ENCODE peak calls at places on chromosomes 2 and 18, in eight cellular contexts. L is Daoy; F is WTC11; Z is body of pancreas; D is lung microvascular endothelial cell; Q is stimulated activated CD4-positive, alpha-beta T cell treated with anti-CD3 and anti-CD28 coated beads, Interleukin-4, amount 100 ng/mL, for 48 hours; W is NCI-H2081; H is COR-L47. I is an unnamed sample.

GRCh38 chr2:88738271-88738670 is 46.8 kb downstream of the RPIA start:
- DNase-seq in L (peak; percentile 20), F (no peak), Z (no peak), D (no peak), Q (no peak), W (no peak), H (no peak), I (no peak)

GRCh38 chr2:48337871-48338270 is 192.1 kb upstream of the STON1 start:
- DNase-seq in L (no peak), F (no peak), Z (no peak), D (no peak), Q (no peak), W (no peak), H (no peak), I (no peak)

GRCh38 chr2:236574424-236575145 is 5.0 kb downstream of the ACKR3 start:
- DNase-seq in L (no peak), F (no peak), Z (peak; percentile 82), D (no peak), Q (no peak), W (no peak), H (no peak), I (no peak)

GRCh38 chr2:88852753-88853402 is 161.4 kb downstream of the RPIA start:
- DNase-seq in L (peak; percentile 48), F (no peak), Z (no peak), D (no peak), Q (no peak), W (no peak), H (peak; percentile 1), I (no peak)

GRCh38 chr2:172722481-172722880 is 13.2 kb upstream of the RAPGEF4 start:
- DNase-seq in L (no peak), F (no peak), Z (no peak), D (no peak), Q (no peak), W (no peak), H (no peak), I (no peak)

GRCh38 chr2:160632576-160632975 is 139.0 kb upstream of the RBMS1 start:
- DNase-seq in L (no peak), F (no peak), Z (no peak), D (no peak), Q (no peak), W (no peak), H (no peak), I (no peak)

GRCh38 chr18:73613706-73614340 is 533.8 kb downstream of the FBXO15 start:
- DNase-seq in L (no peak), F (no peak), Z (no peak), D (no peak), Q (no peak), W (no peak), H (no peak), I (no peak)

GRCh38 chr2:18117592-18117991 is 239.1 kb downstream of the KCNS3 start:
- DNase-seq in L (peak; percentile 21), F (peak; percentile 61), Z (no peak), D (peak; percentile 35), Q (no peak), W (peak; percentile 8), H (peak; percentile 17), I (no peak)

GRCh38 chr2:12819098-12819465 is 102.3 kb downstream of the TRIB2 start:
- DNase-seq in L (peak; percentile 94), F (no peak), Z (peak; percentile 67), D (peak; percentile 99), Q (no peak), W (no peak), H (no peak), I (no peak)

GRCh38 chr2:220036431-220036830 is 409.0 kb downstream of the SLC4A3 start:
- DNase-seq in L (no peak), F (no peak), Z (no peak), D (no peak), Q (no peak), W (no peak), H (no peak), I (no peak)

GRCh38 chr18:53991202-53991601 is 233.3 kb downstream of the MBD2 start:
- DNase-seq in L (no peak), F (no peak), Z (no peak), D (no peak), Q (no peak), W (no peak), H (no peak), I (no peak)

GRCh38 chr2:195330513-195330956 is 326.5 kb upstream of the SLC39A10 start:
- DNase-seq in L (no peak), F (no peak), Z (no peak), D (no peak), Q (no peak), W (peak; percentile 31), H (no peak), I (peak; percentile 39)

GRCh38 chr2:205546417-205546816 is 135.9 kb upstream of the NRP2 start:
- DNase-seq in L (no peak), F (no peak), Z (no peak), D (no peak), Q (no peak), W (no peak), H (no peak), I (no peak)

GRCh38 chr2:200482194-200482593 is 27.7 kb downstream of the KCTD18 start:
- DNase-seq in L (no peak), F (no peak), Z (no peak), D (no peak), Q (no peak), W (no peak), H (no peak), I (no peak)

GRCh38 chr2:132729572-132729971 is 59.6 kb upstream of the LYPD1 start:
- DNase-seq in L (no peak), F (no peak), Z (no peak), D (no peak), Q (no peak), W (no peak), H (no peak), I (no peak)

GRCh38 chr2:40666438-40666837 is 214.5 kb upstream of the SLC8A1 start:
- DNase-seq in L (no peak), F (no peak), Z (no peak), D (no peak), Q (no peak), W (no peak), H (no peak), I (no peak)

GRCh38 chr2:138373993-138374408 is 127.6 kb upstream of the SPOPL start:
- DNase-seq in L (peak; percentile 24), F (no peak), Z (peak; percentile 46), D (peak; percentile 67), Q (no peak), W (peak; percentile 10), H (peak; percentile 19), I (peak; percentile 55)

GRCh38 chr2:69615078-69615630 is 28.4 kb downstream of the AAK1 start:
- DNase-seq in L (peak; percentile 4), F (no peak), Z (no peak), D (no peak), Q (no peak), W (no peak), H (no peak), I (no peak)

GRCh38 chr2:154623819-154624218 is 74.7 kb upstream of the KCNJ3 start:
- DNase-seq in L (no peak), F (peak; percentile 45), Z (peak; percentile 43), D (peak; percentile 22), Q (no peak), W (peak; percentile 49), H (peak; percentile 50), I (peak; percentile 36)

GRCh38 chr2:56729212-56729611 is 545.4 kb downstream of the CCDC85A start:
- DNase-seq in L (no peak), F (no peak), Z (no peak), D (no peak), Q (no peak), W (no peak), H (no peak), I (no peak)

GRCh38 chr2:231926761-231927565 is 767 bp upstream of the NPPC start:
- DNase-seq in L (no peak), F (peak; percentile 69), Z (no peak), D (no peak), Q (peak; percentile 18), W (peak; percentile 43), H (no peak), I (peak; percentile 56)

GRCh38 chr2:23235292-23235691 is 149.7 kb upstream of the KLHL29 start:
- DNase-seq in L (peak; percentile 80), F (no peak), Z (no peak), D (no peak), Q (no peak), W (no peak), H (no peak), I (no peak)

GRCh38 chr2:185919155-185919554 is 180.6 kb downstream of the FSIP2 start:
- DNase-seq in L (no peak), F (no peak), Z (no peak), D (no peak), Q (no peak), W (no peak), H (no peak), I (no peak)

GRCh38 chr2:86396304-86396785 is 44.8 kb upstream of the KDM3A start:
- DNase-seq in L (peak; percentile 45), F (peak; percentile 33), Z (peak; percentile 83), D (peak; percentile 68), Q (no peak), W (peak; percentile 24), H (peak; percentile 8), I (peak; percentile 53)

GRCh38 chr2:63786506-63786905 is 55.2 kb upstream of the UGP2 start:
- DNase-seq in L (no peak), F (no peak), Z (no peak), D (no peak), Q (no peak), W (no peak), H (no peak), I (no peak)